ENCODE peak calls at places on chromosome 20, in seven cellular contexts. Z is MV-4-11, X is anterior cingulate cortex, P is globus pallidus, L is HFF-Myc, G is SJCRH30, F is AG08396. U is an unnamed sample.
A peak's percentile ranks its signal among the peaks of the same experiment; 100 is the strongest.

GRCh38 chr20:64129146-64129782 is 21.9 kb upstream of the NPBWR2 start:
- DNase-seq in G (peak; percentile 1), L (no peak), X (no peak), Z (no peak), F (no peak), P (no peak), U (no peak)

GRCh38 chr20:41174782-41175181 is 37.4 kb downstream of the PLCG1 start:
- DNase-seq in G (peak; percentile 4), F (no peak), X (no peak), L (no peak), Z (no peak), P (no peak), U (no peak)

GRCh38 chr20:51345601-51346101 is 196.9 kb downstream of the NFATC2 start:
- DNase-seq in X (no peak), F (no peak), G (no peak), L (no peak), Z (peak; percentile 89), P (no peak), U (no peak)

GRCh38 chr20:49872056-49872455 is 43.3 kb downstream of the SPATA2 start:
- DNase-seq in L (no peak), X (no peak), G (no peak), F (no peak), P (no peak), Z (no peak), U (no peak)

GRCh38 chr20:32205502-32206382 is 1.8 kb downstream of the PLAGL2 start:
- DNase-seq in X (no peak), L (no peak), F (no peak), Z (peak; percentile 91), P (no peak), G (no peak), U (no peak)

GRCh38 chr20:2751868-2752630 is 48.4 kb downstream of the CPXM1 start:
- DNase-seq in L (no peak), X (no peak), G (no peak), F (peak; percentile 78), P (no peak), Z (peak; percentile 11), U (no peak)

GRCh38 chr20:40663991-40664880 is 24.8 kb downstream of the MAFB start:
- DNase-seq in G (no peak), F (no peak), P (no peak), X (no peak), Z (no peak), L (no peak), U (no peak)

GRCh38 chr20:8272758-8273157 is 140.7 kb downstream of the PLCB1 start:
- DNase-seq in F (no peak), L (no peak), G (no peak), X (no peak), P (no peak), Z (peak; percentile 5), U (no peak)

GRCh38 chr20:49853640-49854039 is 41.0 kb downstream of the SLC9A8 start:
- DNase-seq in Z (no peak), P (no peak), G (no peak), F (peak; percentile 46), X (no peak), L (peak; percentile 47), U (peak; percentile 32)

GRCh38 chr20:31972481-31973386 is 4.8 kb downstream of the XKR7 start:
- DNase-seq in F (no peak), L (no peak), G (no peak), P (no peak), Z (no peak), X (no peak), U (no peak)

GRCh38 chr20:54133434-54134427 is 40.1 kb downstream of the CYP24A1 start:
- DNase-seq in F (no peak), P (peak; percentile 24), X (no peak), L (no peak), G (no peak), Z (no peak), U (no peak)